ENCODE peak calls at places on chromosomes 11 and 22, in six cellular contexts. G is heart right ventricle, K is esophagus muscularis mucosa, C is Panc1, W is foreskin keratinocyte, B is mammary epithelial cell. Q is an unnamed sample.
A peak's percentile ranks its signal among the peaks of the same experiment; 100 is the strongest.

GRCh38 chr11:13923716-13924650 is 38.5 kb upstream of the SPON1 start:
- DNase-seq in K (peak; percentile 75), B (peak; percentile 17), G (no peak), W (no peak), C (no peak), Q (no peak)

GRCh38 chr11:30131535-30131934 is 99.3 kb upstream of the FSHB start:
- DNase-seq in B (peak; percentile 21), G (no peak), W (no peak), K (no peak), C (no peak), Q (no peak)

GRCh38 chr11:102831128-102831708 is 12.2 kb downstream of the MMP3 start:
- DNase-seq in K (no peak), W (no peak), C (no peak), G (peak; percentile 23), B (no peak), Q (no peak)

GRCh38 chr11:46133119-46133518 is 11.9 kb upstream of the PHF21A start:
- DNase-seq in G (no peak), C (no peak), K (no peak), B (no peak), W (no peak), Q (no peak)

GRCh38 chr11:19951558-19952083 is 208.7 kb downstream of the DBX1 start:
- DNase-seq in B (peak; percentile 62), C (peak; percentile 25), G (no peak), K (no peak), W (no peak), Q (no peak)

GRCh38 chr11:44943118-44943517 is 7.6 kb downstream of the TP53I11 start:
- DNase-seq in W (no peak), G (no peak), K (no peak), C (no peak), B (no peak), Q (no peak)

GRCh38 chr22:32103648-32104326 is 55.3 kb downstream of the C22orf42 start:
- DNase-seq in C (no peak), K (peak; percentile 2), G (no peak), B (no peak), W (no peak), Q (no peak)

GRCh38 chr11:111735262-111736116 is 30.7 kb downstream of the PPP2R1B start:
- DNase-seq in W (peak; percentile 96), B (peak; percentile 95), G (peak; percentile 73), K (no peak), C (no peak), Q (peak; percentile 98)

GRCh38 chr22:19707347-19708322 is 6.7 kb upstream of the SEPTIN5 start:
- DNase-seq in B (no peak), K (no peak), G (no peak), W (no peak), C (no peak), Q (no peak)

GRCh38 chr22:40182231-40182835 is 4.6 kb downstream of the TNRC6B start:
- DNase-seq in G (no peak), W (no peak), B (no peak), K (no peak), C (no peak), Q (peak; percentile 40)

GRCh38 chr11:123640677-123641494 is 13.5 kb downstream of the SCN3B start:
- DNase-seq in W (no peak), C (peak; percentile 20), G (peak; percentile 29), K (no peak), B (peak; percentile 24), Q (no peak)

GRCh38 chr11:116348226-116348625 is 424.6 kb downstream of the BUD13 start:
- DNase-seq in B (no peak), K (no peak), G (no peak), W (no peak), C (no peak), Q (no peak)

GRCh38 chr11:92415246-92415645 is 190.6 kb downstream of the FAT3 start:
- DNase-seq in C (no peak), B (no peak), G (no peak), K (no peak), W (no peak), Q (no peak)

GRCh38 chr11:100748153-100748552 is 61.1 kb downstream of the ARHGAP42 start:
- DNase-seq in W (no peak), G (no peak), B (no peak), C (no peak), K (no peak), Q (no peak)

GRCh38 chr11:15754221-15754620 is 602.1 kb downstream of the SOX6 start:
- DNase-seq in W (no peak), B (no peak), K (no peak), C (no peak), G (no peak), Q (no peak)

GRCh38 chr22:41830174-41830573 is 2.7 kb upstream of the SREBF2 start:
- DNase-seq in K (no peak), G (no peak), W (no peak), C (no peak), B (no peak), Q (no peak)

GRCh38 chr11:12290477-12290922 is 86.9 kb upstream of the PARVA start:
- DNase-seq in C (no peak), K (no peak), W (no peak), B (no peak), G (no peak), Q (peak; percentile 48)

GRCh38 chr11:17719028-17719939 is at the start of gene MYOD1:
- DNase-seq in G (no peak), C (no peak), K (no peak), W (peak; percentile 33), B (no peak), Q (peak; percentile 10)

GRCh38 chr11:94457118-94458029 is 36.3 kb downstream of the MRE11 start:
- DNase-seq in W (peak; percentile 29), C (no peak), B (peak; percentile 46), G (no peak), K (no peak), Q (peak; percentile 12)

GRCh38 chr11:113721462-113722066 is 15.5 kb upstream of the TMPRSS5 start:
- DNase-seq in C (no peak), B (peak; percentile 29), K (no peak), W (no peak), G (no peak), Q (no peak)

GRCh38 chr22:19844423-19845368 is 10.0 kb downstream of the GNB1L start:
- DNase-seq in W (no peak), K (no peak), G (peak; percentile 59), C (no peak), B (no peak), Q (peak; percentile 31)

GRCh38 chr11:69054397-69055211 is 5.9 kb downstream of the TPCN2 start:
- DNase-seq in K (no peak), B (no peak), C (no peak), G (no peak), W (no peak), Q (no peak)

GRCh38 chr11:75583710-75584658 is 21.9 kb downstream of the SERPINH1 start:
- DNase-seq in B (no peak), K (no peak), C (no peak), W (no peak), G (peak; percentile 78), Q (peak; percentile 76)

GRCh38 chr11:112656772-112657428 is 304.3 kb upstream of the NCAM1 start:
- DNase-seq in B (peak; percentile 92), C (no peak), W (peak; percentile 70), K (peak; percentile 89), G (no peak), Q (peak; percentile 84)

GRCh38 chr11:8683115-8683807 is 669 bp downstream of the RPL27A start:
- DNase-seq in B (no peak), C (no peak), G (no peak), W (no peak), K (no peak), Q (peak; percentile 14)

GRCh38 chr11:23555085-23555484 is 694.8 kb upstream of the CCDC179 start:
- DNase-seq in K (no peak), B (no peak), C (no peak), G (no peak), W (peak; percentile 9), Q (peak; percentile 73)
- H3K4me1 ChIP-seq in K (no peaks in the 10 kb centered on the region), B (no peaks in the 10 kb centered on the region), C (no peaks in the 10 kb centered on the region), G (no peaks in the 10 kb centered on the region), W (no peaks in the 10 kb centered on the region), Q (peaks cover 7% of the 10 kb centered on the region)

GRCh38 chr22:48368975-48369525 is 1458.6 kb downstream of the BRD1 start:
- DNase-seq in W (no peak), B (no peak), G (no peak), K (no peak), C (no peak), Q (no peak)
- H3K27ac ChIP-seq in W (no peak overlapping the region), B (no peak overlapping the region), G (no peak overlapping the region), K (no peak overlapping the region), C (no peak overlapping the region), Q (no peak overlapping the region)

DNA sequence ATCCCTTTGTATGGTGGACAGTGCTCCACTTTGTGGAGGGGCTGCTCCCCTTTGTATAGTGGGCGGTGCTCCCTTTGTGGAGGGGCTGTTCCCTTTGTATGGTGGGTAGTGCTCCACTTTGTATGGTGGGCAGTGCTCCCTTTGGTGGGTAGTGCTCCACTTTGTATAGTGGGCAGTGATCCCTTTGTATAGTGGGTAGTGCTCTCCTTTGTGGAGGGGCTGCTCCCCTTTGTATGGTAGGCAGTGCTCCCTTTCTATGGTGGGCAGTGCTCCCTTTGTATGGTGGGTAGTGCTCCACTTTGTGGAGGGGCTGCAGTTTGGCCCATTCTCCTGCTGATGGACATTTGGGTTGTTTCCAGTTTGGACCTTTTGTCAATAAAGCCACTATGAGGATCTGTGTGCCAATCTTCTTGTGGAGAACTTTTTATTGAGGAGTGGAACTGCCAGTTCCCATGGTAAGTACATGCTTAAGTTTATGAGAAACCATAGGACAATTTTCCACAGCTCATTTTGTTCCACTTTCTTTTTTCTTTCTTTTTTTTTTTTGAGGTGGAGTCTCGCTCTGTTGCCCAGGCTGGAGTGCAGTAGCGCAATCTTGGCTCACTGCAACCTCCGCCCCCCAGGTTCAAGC is 4.6 kb upstream of the TALDO1 start:
- DNase-seq in K (no peak), G (no peak), W (no peak), B (no peak), C (no peak), Q (no peak)
- H3K4me1 ChIP-seq in K (peaks cover 11% of the 10 kb centered on the region), G (peaks cover 17% of the 10 kb centered on the region), W (peaks cover 4% of the 10 kb centered on the region), B (peaks cover 9% of the 10 kb centered on the region), C (peaks cover 7% of the 10 kb centered on the region), Q (peaks cover 3% of the 10 kb centered on the region)

GRCh38 chr11:64100782-64101358 is 65.0 kb downstream of the MACROD1 start:
- DNase-seq in B (no peak), G (no peak), W (no peak), C (no peak), K (no peak), Q (no peak)
- H3K27ac ChIP-seq in B (no peak overlapping the region), G (no peak overlapping the region), W (no peak overlapping the region), C (no peak overlapping the region), K (peak overlapping the region; percentile 3), Q (no peak overlapping the region)

DNA sequence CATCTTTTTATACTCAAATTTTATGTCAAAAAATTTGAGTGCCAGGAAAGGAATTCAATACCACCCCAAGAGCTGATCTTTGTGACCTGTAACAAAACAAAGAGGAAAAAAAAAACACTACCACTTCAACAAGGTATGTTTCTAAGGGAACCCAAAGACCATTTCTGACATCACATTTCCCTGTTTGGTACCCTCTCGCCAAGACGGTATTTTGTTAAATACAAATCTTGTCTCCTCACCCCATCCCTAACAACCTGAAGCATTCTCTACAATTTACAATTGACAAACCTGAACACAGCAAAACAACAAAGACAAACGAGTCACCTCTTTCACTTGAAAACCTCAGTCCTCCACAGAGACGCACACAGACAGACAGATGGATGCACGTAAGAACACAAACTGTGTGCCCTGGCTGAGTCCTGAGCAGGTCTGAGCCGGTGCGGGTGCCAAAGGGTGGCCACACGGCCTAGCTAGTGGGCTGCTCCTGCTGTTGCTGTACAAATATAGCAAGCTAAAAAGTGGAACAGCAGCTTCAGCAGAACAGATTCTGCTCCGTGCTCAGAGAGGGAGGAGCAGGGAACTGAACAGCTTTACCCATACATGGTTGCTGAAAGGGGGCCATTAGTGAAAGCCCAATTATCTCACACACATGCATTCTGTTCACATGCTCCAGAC is 28.6 kb downstream of the CELF1 start:
- DNase-seq in B (peak; percentile 44), C (no peak), W (no peak), G (peak; percentile 25), K (no peak), Q (no peak)
- H3K4me1 ChIP-seq in B (peaks cover 30% of the 10 kb centered on the region), C (peaks cover 41% of the 10 kb centered on the region), W (peaks cover 36% of the 10 kb centered on the region), G (peaks cover 75% of the 10 kb centered on the region), K (peaks cover 62% of the 10 kb centered on the region), Q (peaks cover 24% of the 10 kb centered on the region)

GRCh38 chr11:57646221-57646620 is 3.5 kb downstream of the YPEL4 start:
- DNase-seq in C (no peak), K (no peak), G (no peak), W (no peak), B (no peak), Q (no peak)
- H3K27ac ChIP-seq in C (no peak overlapping the region), K (peak overlapping the region; percentile 32), G (peak overlapping the region; percentile 39), W (no peak overlapping the region), B (no peak overlapping the region), Q (no peak overlapping the region)

Q was measured in astrocyte.